ENCODE peak calls at places on chromosomes 16 and 17, in nine cellular contexts. M is SJCRH30, Y is esophagus squamous epithelium, K is heart right ventricle, U is body of pancreas, A is psoas muscle, V is cardiac muscle cell, D is GM23338, R is fibroblast of lung. W is an unnamed sample.
A peak's percentile ranks its signal among the peaks of the same experiment; 100 is the strongest.

GRCh38 chr17:7590743-7591142 is 849 bp upstream of the SOX15 start:
- DNase-seq in M (no peak), Y (no peak), K (no peak), U (no peak), A (no peak), V (no peak), D (peak; percentile 74), R (peak; percentile 76), W (no peak)

GRCh38 chr16:53054670-53055485 is at the start of gene CHD9:
- DNase-seq in M (peak; percentile 93), Y (no peak), K (peak; percentile 82), U (peak; percentile 88), A (peak; percentile 84), V (peak; percentile 93), D (peak; percentile 94), R (peak; percentile 78), W (peak; percentile 93)

GRCh38 chr17:61333151-61333550 is 66.5 kb upstream of the TBX2 start:
- DNase-seq in M (no peak), Y (no peak), K (no peak), U (no peak), A (no peak), V (no peak), D (no peak), R (no peak), W (no peak)

GRCh38 chr17:59840329-59840907 is 52.3 kb downstream of the TUBD1 start:
- DNase-seq in M (no peak), Y (no peak), K (no peak), U (no peak), A (no peak), V (peak; percentile 71), D (peak; percentile 93), R (peak; percentile 35), W (no peak)

GRCh38 chr16:50152807-50153647 is at the start of gene TENT4B:
- DNase-seq in M (peak; percentile 84), Y (peak; percentile 38), K (peak; percentile 89), U (peak; percentile 89), A (peak; percentile 89), V (peak; percentile 92), D (peak; percentile 83), R (peak; percentile 76), W (peak; percentile 94)

GRCh38 chr17:75131278-75132017 is at the start of gene NT5C:
- DNase-seq in M (peak; percentile 94), Y (no peak), K (peak; percentile 79), U (peak; percentile 82), A (peak; percentile 88), V (peak; percentile 86), D (peak; percentile 96), R (peak; percentile 76), W (peak; percentile 91)

GRCh38 chr17:27038676-27039075 is 255.2 kb upstream of the WSB1 start:
- DNase-seq in M (peak; percentile 59), Y (no peak), K (no peak), U (no peak), A (no peak), V (no peak), D (peak; percentile 1), R (no peak), W (no peak)

GRCh38 chr17:50634123-50634914 is at the start of gene ABCC3:
- DNase-seq in M (no peak), Y (no peak), K (no peak), U (peak; percentile 83), A (peak; percentile 65), V (peak; percentile 63), D (no peak), R (no peak), W (no peak)

GRCh38 chr17:56593073-56593740 is at the start of gene NOG:
- DNase-seq in M (peak; percentile 83), Y (no peak), K (peak; percentile 45), U (peak; percentile 32), A (peak; percentile 64), V (peak; percentile 12), D (peak; percentile 81), R (peak; percentile 64), W (no peak)

DNA sequence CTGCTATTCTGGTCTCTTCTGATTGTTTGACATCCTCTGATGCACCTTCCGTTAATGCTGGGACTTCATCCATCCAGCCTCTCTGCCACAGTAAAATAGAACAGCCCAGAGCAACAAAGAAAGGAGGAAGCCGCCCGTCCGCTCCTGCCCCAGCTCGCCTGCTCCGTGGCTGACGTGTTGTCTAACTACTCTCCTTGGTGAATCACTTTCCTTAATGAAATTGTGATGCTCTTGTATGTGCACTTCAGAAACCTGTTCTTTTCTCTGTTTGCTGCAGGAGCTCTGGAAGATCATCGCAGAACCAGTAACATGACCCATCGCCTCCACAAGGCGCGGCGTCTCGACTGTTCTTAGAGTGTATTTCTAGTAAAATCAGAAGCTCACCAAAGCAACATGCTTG is 24.3 kb downstream of the METTL22 start:
- DNase-seq in M (no peak), Y (no peak), K (no peak), U (no peak), A (no peak), V (no peak), D (no peak), R (no peak), W (no peak)
- H3K36me3 ChIP-seq in M (peaks cover 38% of the 10 kb centered on the region), Y (peaks cover 83% of the 10 kb centered on the region), K (no peaks in the 10 kb centered on the region), U (peaks cover 24% of the 10 kb centered on the region), A (peaks cover 81% of the 10 kb centered on the region), V (peaks cover 42% of the 10 kb centered on the region), D (peaks cover 40% of the 10 kb centered on the region), R (peaks cover 27% of the 10 kb centered on the region), W (peaks cover 33% of the 10 kb centered on the region)

GRCh38 chr16:1632638-1632970 is 20.4 kb downstream of the CRAMP1 start:
- DNase-seq in M (no peak), Y (no peak), K (no peak), U (no peak), A (no peak), V (no peak), D (no peak), R (no peak), W (no peak)

GRCh38 chr16:1631230-1631629 is 19.1 kb downstream of the CRAMP1 start:
- DNase-seq in M (no peak), Y (no peak), K (no peak), U (no peak), A (no peak), V (no peak), D (no peak), R (no peak), W (no peak)

GRCh38 chr16:1633310-1633709 is 21.1 kb downstream of the CRAMP1 start:
- DNase-seq in M (no peak), Y (no peak), K (no peak), U (no peak), A (no peak), V (no peak), D (no peak), R (no peak), W (no peak)

GRCh38 chr16:1631931-1632637 is 19.9 kb downstream of the CRAMP1 start:
- DNase-seq in M (no peak), Y (no peak), K (no peak), U (no peak), A (no peak), V (peak; percentile 45), D (no peak), R (no peak), W (no peak)

DNA sequence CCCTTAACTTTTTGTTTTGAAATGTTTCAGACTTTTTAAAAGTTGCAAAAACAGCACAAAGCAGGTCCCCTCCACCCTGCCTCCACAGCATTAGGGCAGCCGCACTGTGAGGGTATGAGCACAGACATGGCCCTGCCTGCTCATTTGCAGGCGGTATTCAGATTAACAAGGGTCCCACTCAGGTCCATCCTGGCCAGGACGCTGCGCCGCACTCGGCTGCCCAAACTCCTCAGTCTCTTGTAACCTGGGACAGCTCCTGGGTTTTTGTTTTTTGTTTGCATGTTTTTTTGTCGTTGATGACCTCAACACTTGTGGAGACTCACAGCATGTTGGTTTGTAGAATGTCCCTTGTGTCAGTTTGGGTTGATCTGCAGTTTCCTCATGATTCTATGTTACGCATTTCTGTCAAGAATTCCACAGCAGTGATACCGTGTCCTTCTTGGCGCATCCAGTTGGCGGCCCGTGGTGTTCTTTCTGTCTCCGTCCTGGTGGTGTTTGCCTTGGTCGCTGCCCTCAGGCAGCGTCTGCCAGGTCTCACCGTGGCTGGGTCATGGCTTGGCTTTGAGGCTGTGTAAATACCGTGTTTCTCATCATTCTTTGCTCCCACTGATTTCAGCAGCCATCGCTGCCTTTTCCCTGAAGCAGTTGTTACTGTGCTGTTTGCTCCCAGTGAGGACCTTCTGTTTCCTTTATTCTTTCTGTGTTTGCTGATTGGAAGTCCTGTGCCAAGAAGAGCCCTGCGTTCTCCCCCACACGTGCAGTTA is 18.5 kb downstream of the CRAMP1 start:
- DNase-seq in M (no peak), Y (no peak), K (no peak), U (no peak), A (no peak), V (no peak), D (no peak), R (no peak), W (no peak)
- H3K36me3 ChIP-seq in M (peaks cover 16% of the 10 kb centered on the region), Y (peaks cover 100% of the 10 kb centered on the region), K (peaks cover 5% of the 10 kb centered on the region), U (peaks cover 14% of the 10 kb centered on the region), A (peaks cover 80% of the 10 kb centered on the region), V (peaks cover 29% of the 10 kb centered on the region), D (no peaks in the 10 kb centered on the region), R (peaks cover 26% of the 10 kb centered on the region), W (peaks cover 19% of the 10 kb centered on the region)

GRCh38 chr16:22300427-22301071 is 3.3 kb downstream of the POLR3E start:
- DNase-seq in M (peak; percentile 48), Y (no peak), K (peak; percentile 49), U (peak; percentile 80), A (peak; percentile 62), V (peak; percentile 71), D (peak; percentile 67), R (peak; percentile 49), W (no peak)

GRCh38 chr16:22297114-22297870 is at the start of gene POLR3E:
- DNase-seq in M (peak; percentile 98), Y (peak; percentile 89), K (peak; percentile 99), U (peak; percentile 99), A (peak; percentile 100), V (peak; percentile 99), D (peak; percentile 98), R (peak; percentile 93), W (peak; percentile 99)

GRCh38 chr16:22297871-22298733 is 893 bp downstream of the POLR3E start:
- DNase-seq in M (peak; percentile 92), Y (no peak), K (peak; percentile 65), U (peak; percentile 83), A (peak; percentile 65), V (peak; percentile 92), D (peak; percentile 76), R (peak; percentile 97), W (peak; percentile 71)

GRCh38 chr16:22296225-22297113 is 740 bp upstream of the POLR3E start:
- DNase-seq in M (peak; percentile 33), Y (no peak), K (no peak), U (peak; percentile 39), A (no peak), V (no peak), D (peak; percentile 49), R (no peak), W (no peak)

GRCh38 chr16:22299036-22299435 is 1.8 kb downstream of the POLR3E start:
- DNase-seq in M (no peak), Y (no peak), K (no peak), U (no peak), A (no peak), V (no peak), D (no peak), R (no peak), W (no peak)
- H3K36me3 ChIP-seq in M (no peaks in the 10 kb centered on the region), Y (peaks cover 19% of the 10 kb centered on the region), K (no peaks in the 10 kb centered on the region), U (peaks cover 4% of the 10 kb centered on the region), A (peaks cover 23% of the 10 kb centered on the region), V (no peaks in the 10 kb centered on the region), D (no peaks in the 10 kb centered on the region), R (peaks cover 8% of the 10 kb centered on the region), W (peaks cover 6% of the 10 kb centered on the region)

DNA sequence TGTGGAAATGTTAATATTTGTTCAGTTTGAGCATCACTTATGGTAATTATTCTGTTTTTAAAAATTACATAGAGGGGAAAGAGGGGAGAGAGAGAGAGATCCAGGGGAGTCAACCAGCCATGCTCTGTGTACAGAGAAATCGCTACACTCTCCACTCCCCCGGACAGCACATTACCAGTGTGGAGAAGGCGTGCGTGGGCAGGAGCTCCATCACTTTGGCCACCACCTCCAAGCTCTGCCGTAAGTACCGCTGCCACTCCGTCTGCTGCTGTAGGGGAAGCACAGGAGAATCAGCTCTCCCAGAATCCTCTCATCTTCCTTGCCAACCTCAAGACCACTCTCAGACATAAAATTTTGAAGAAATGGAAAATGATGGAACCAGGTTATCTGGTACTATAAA is 70.2 kb upstream of the GSG1L start:
- DNase-seq in M (no peak), Y (no peak), K (no peak), U (no peak), A (no peak), V (no peak), D (no peak), R (no peak), W (no peak)
- H3K36me3 ChIP-seq in M (peaks cover 39% of the 10 kb centered on the region), Y (peaks cover 97% of the 10 kb centered on the region), K (no peaks in the 10 kb centered on the region), U (peaks cover 21% of the 10 kb centered on the region), A (peaks cover 79% of the 10 kb centered on the region), V (peaks cover 38% of the 10 kb centered on the region), D (peaks cover 22% of the 10 kb centered on the region), R (peaks cover 22% of the 10 kb centered on the region), W (peaks cover 32% of the 10 kb centered on the region)